ENCODE peak calls at places on chromosomes 3 and 15, in four cellular contexts. C is WTC11, J is GM12878, O is HepG2. A is an unnamed sample.

GRCh38 chr15:67072442-67072841 is 7.0 kb downstream of the SMAD3 start:
- DNase-seq in J (no peak), C (no peak), O (no peak), A (no peak)

GRCh38 chr15:94075349-94075748 is 156.0 kb upstream of the MCTP2 start:
- DNase-seq in J (no peak), C (no peak), O (no peak), A (no peak)

GRCh38 chr3:59247402-59247841 is 197.6 kb upstream of the CFAP20DC start:
- DNase-seq in O (no peak), J (peak), C (no peak), A (no peak)

GRCh38 chr3:179229177-179229576 is 21.7 kb downstream of the KCNMB3 start:
- DNase-seq in O (no peak), C (no peak), J (no peak), A (no peak)

GRCh38 chr3:29195055-29195454 is 85.8 kb upstream of the RBMS3 start:
- DNase-seq in O (no peak), J (no peak), C (no peak), A (no peak)

GRCh38 chr3:4765212-4765611 is 214.0 kb upstream of the BHLHE40 start:
- DNase-seq in C (no peak), J (no peak), O (no peak), A (no peak)

GRCh38 chr15:56124391-56124790 is 119.3 kb downstream of the RFX7 start:
- DNase-seq in O (no peak), J (no peak), C (no peak), A (no peak)

GRCh38 chr3:56061227-56061626 is 407.0 kb downstream of the ERC2 start:
- DNase-seq in C (no peak), J (no peak), O (no peak), A (no peak)

GRCh38 chr3:62662680-62663079 is 212.5 kb downstream of the CADPS start:
- DNase-seq in O (no peak), C (no peak), J (no peak), A (no peak)

GRCh38 chr3:8875831-8876230 is 87.4 kb downstream of the RAD18 start:
- DNase-seq in C (no peak), J (no peak), O (no peak), A (no peak)

GRCh38 chr3:141414141-141414689 is 45.9 kb downstream of the ZBTB38 start:
- DNase-seq in O (no peak), J (no peak), C (no peak), A (no peak)

GRCh38 chr15:42590619-42591237 is 15.3 kb downstream of the STARD9 start:
- DNase-seq in J (no peak), O (peak), C (no peak), A (no peak)

GRCh38 chr15:36994809-36995208 is 105.5 kb downstream of the MEIS2 start:
- DNase-seq in J (no peak), O (no peak), C (no peak), A (no peak)

GRCh38 chr15:77060560-77060959 is 10.3 kb downstream of the TSPAN3 start:
- DNase-seq in C (no peak), O (no peak), J (no peak), A (no peak)

GRCh38 chr15:88256261-88257230 is at the start of gene NTRK3:
- DNase-seq in J (no peak), C (peak), O (no peak), A (no peak)

GRCh38 chr3:43286886-43287301 is 554 bp downstream of the SNRK start:
- DNase-seq in J (no peak), O (no peak), C (no peak), A (peak)

GRCh38 chr3:149443545-149443912 is 31.0 kb upstream of the TM4SF4 start:
- DNase-seq in C (no peak), O (no peak), J (no peak), A (no peak)

GRCh38 chr3:124352143-124352528 is 360.2 kb upstream of the ROPN1 start:
- DNase-seq in C (no peak), O (no peak), J (no peak), A (no peak)

GRCh38 chr3:29711255-29711771 is 430.4 kb downstream of the RBMS3 start:
- DNase-seq in C (no peak), J (no peak), O (no peak), A (no peak)

GRCh38 chr15:29517829-29518228 is 248.2 kb upstream of the NSMCE3 start:
- DNase-seq in J (no peak), O (no peak), C (no peak), A (no peak)

GRCh38 chr3:40148827-40149226 is 160.7 kb upstream of the EIF1B start:
- DNase-seq in O (no peak), C (no peak), J (no peak), A (no peak)

GRCh38 chr3:155407971-155408370 is 114.5 kb upstream of the STRIT1 start:
- DNase-seq in C (no peak), O (no peak), J (no peak), A (no peak)

GRCh38 chr3:17158941-17159682 is 274.4 kb downstream of the PLCL2 start:
- DNase-seq in C (no peak), J (no peak), O (no peak), A (no peak)

GRCh38 chr3:127637971-127638370 is 9.0 kb downstream of the PODXL2 start:
- DNase-seq in J (no peak), O (no peak), C (no peak), A (no peak)

GRCh38 chr3:180973543-180973942 is 16.0 kb downstream of the DNAJC19 start:
- DNase-seq in C (no peak), O (no peak), J (no peak), A (no peak)

GRCh38 chr3:126541628-126542339 is 16.9 kb downstream of the C3orf22 start:
- DNase-seq in C (peak), O (no peak), J (no peak), A (no peak)

GRCh38 chr3:13878711-13879101 is 1.2 kb downstream of the WNT7A start:
- DNase-seq in C (peak), J (no peak), O (no peak), A (no peak)

GRCh38 chr3:129936757-129937156 is 37.8 kb upstream of the TRH start:
- DNase-seq in O (peak), C (no peak), J (no peak), A (peak)

GRCh38 chr3:17535173-17535730 is 207.2 kb downstream of the TBC1D5 start:
- DNase-seq in C (no peak), J (no peak), O (no peak), A (no peak)

GRCh38 chr3:23183731-23184130 is 19.4 kb upstream of the UBE2E2 start:
- DNase-seq in O (peak), C (peak), J (no peak), A (peak)

GRCh38 chr3:114608293-114608692 is 314.5 kb downstream of the TIGIT start:
- DNase-seq in C (no peak), J (no peak), O (no peak), A (no peak)

GRCh38 chr3:15409239-15409638 is 18.1 kb downstream of the METTL6 start:
- DNase-seq in O (no peak), J (no peak), C (no peak), A (no peak)

GRCh38 chr15:100468265-100468664 is 60.5 kb downstream of the CERS3 start:
- DNase-seq in O (no peak), C (no peak), J (no peak), A (no peak)
- TF ChIP-seq NR2C2 in O (no peak), C (no peak), J (no peak), A (no peak)

GRCh38 chr15:72796515-72797337 is 13.2 kb upstream of the ADPGK start:
- DNase-seq in C (peak), O (no peak), J (no peak), A (peak)
- TF ChIP-seq NR2C2 in C (no peak), O (peak), J (no peak), A (no peak)

GRCh38 chr3:72679540-72680198 is 168.6 kb downstream of the SHQ1 start:
- DNase-seq in O (no peak), J (no peak), C (no peak), A (no peak)

GRCh38 chr3:72673011-72673771 is 175.1 kb downstream of the SHQ1 start:
- DNase-seq in J (no peak), O (no peak), C (no peak), A (no peak)

GRCh38 chr3:72678892-72679291 is 169.4 kb downstream of the SHQ1 start:
- DNase-seq in O (no peak), J (peak), C (no peak), A (no peak)

GRCh38 chr3:72678380-72678779 is 169.9 kb downstream of the SHQ1 start:
- DNase-seq in C (no peak), O (no peak), J (no peak), A (no peak)

DNA sequence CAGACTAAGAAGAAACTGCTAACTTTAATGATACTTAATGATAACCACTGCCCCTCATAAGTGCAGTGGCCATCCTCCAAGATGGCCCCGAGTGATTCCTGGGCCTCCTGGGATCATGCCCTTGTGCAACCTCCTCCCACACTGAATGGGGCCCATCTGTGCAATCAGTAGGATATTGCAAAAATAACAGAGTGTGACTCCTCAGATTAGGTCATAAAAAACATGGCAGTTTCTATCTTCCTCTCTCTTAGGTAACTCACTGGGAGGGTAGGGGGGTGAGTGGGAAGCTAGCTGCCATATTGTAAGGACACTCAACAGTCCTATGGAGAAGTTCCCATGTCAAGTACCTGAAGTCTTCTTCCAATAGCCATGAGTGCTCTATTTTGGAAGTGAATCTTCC is 173.0 kb downstream of the SHQ1 start:
- DNase-seq in J (no peak), C (no peak), O (no peak), A (no peak)
- TF ChIP-seq NR2C2 in J (no peak), C (no peak), O (no peak), A (no peak)

GRCh38 chr3:53483821-53484220 is 10.6 kb upstream of the CACNA1D start:
- DNase-seq in C (no peak), J (no peak), O (no peak), A (no peak)

GRCh38 chr3:53486961-53487654 is 7.3 kb upstream of the CACNA1D start:
- DNase-seq in C (no peak), O (no peak), J (no peak), A (no peak)

GRCh38 chr3:53484979-53485378 is 9.4 kb upstream of the CACNA1D start:
- DNase-seq in O (no peak), J (no peak), C (no peak), A (no peak)

GRCh38 chr3:53482227-53482626 is 12.2 kb upstream of the CACNA1D start:
- DNase-seq in O (no peak), J (no peak), C (no peak), A (no peak)

DNA sequence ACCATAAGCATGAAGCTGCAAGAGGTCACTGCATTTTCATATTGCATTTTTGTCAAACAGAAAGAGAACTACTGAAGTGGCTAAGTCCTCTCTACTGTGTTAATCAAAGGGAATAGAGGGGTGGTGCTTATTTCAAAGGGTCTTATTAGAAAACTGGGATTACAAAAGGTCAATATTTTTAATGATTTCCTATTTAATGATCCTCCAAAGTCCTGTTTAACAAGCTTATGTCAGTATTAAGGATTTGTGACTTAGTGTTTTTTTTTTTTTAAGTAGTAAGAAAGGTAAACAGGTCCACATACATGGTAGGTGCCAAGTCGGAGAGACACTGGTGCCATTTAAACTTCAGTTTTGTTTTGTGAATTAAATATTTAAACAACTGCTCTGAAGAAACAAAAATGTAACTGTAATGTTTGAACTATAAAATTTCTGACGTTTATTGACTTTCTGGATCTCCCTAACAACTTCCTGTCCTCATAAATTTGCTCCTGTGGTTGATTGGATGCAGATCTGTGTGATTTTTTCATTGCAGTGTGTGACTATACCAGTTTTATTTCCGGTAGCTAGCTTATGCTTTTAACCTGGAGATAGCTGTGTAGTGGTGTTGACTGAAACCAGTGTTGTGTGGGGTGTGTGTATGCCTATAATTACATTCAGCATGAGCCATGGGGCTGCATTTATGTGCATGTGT is 8.6 kb upstream of the CACNA1D start:
- DNase-seq in J (no peak), C (no peak), O (no peak), A (no peak)
- TF ChIP-seq NR2C2 in J (no peak), C (no peak), O (no peak), A (no peak)

DNA sequence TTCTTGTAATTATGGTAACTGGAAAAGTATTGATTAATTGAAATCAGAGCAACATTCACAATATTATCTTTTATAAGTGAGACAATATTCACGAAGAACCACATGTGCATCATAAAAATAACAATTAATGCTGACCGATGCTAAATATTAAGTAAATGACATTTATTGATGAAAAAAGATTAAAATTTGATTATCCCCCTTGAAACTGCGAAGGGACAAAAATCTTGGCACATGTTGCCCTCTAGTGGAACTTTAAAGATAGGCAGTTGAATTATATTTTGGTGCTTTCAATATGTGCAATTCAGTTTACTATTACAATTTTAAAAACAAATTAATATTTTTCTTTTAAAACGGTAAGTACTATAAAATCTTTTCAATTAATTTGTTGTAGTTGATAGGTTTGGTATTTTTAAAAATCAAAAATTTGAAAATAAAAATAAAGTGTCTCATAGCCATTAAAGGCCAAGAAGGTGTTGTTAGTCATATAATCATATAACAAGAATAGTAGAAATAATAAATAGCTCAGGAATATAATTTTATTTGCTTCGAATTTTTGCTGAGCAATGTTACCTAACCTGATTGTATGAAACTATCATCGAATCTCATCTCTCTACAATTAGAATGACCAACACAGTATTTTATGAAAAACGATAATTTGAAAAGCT is 270.2 kb downstream of the ROBO1 start:
- DNase-seq in O (no peak), C (no peak), J (no peak), A (peak)
- TF ChIP-seq NR2C2 in O (no peak), C (no peak), J (no peak), A (no peak)

GRCh38 chr3:73601031-73601430 is 23.7 kb downstream of the PDZRN3 start:
- DNase-seq in O (no peak), C (no peak), J (no peak), A (no peak)

GRCh38 chr3:73602171-73602570 is 22.6 kb downstream of the PDZRN3 start:
- DNase-seq in O (no peak), C (no peak), J (no peak), A (no peak)

GRCh38 chr3:73599605-73600004 is 25.1 kb downstream of the PDZRN3 start:
- DNase-seq in J (no peak), O (no peak), C (no peak), A (no peak)

GRCh38 chr3:73600293-73600938 is 24.3 kb downstream of the PDZRN3 start:
- DNase-seq in J (no peak), O (no peak), C (no peak), A (no peak)

GRCh38 chr3:73601476-73601875 is 23.3 kb downstream of the PDZRN3 start:
- DNase-seq in O (no peak), J (no peak), C (no peak), A (no peak)
- TF ChIP-seq NR2C2 in O (no peak), J (no peak), C (no peak), A (no peak)

DNA sequence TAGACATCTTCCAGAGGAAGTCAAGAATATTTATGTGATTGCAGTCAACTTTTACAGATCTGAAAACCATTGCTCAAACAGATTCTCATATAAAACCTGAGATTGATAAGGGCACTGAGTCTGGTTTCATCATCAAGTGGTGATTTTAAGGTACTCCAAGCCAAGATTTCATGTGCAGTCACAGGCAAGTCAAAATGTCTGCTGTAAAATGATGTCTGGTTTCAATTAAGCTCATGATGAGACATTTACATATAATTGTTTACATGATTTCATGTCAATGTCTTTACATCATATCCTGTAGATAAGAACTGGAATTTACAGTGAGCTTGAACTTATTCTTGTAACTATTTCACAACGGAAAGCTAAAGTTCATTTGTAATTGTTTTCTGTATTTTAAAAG is 1215.5 kb downstream of the ROBO2 start:
- DNase-seq in C (no peak), O (no peak), J (no peak), A (no peak)
- TF ChIP-seq NR2C2 in C (no peak), O (no peak), J (no peak), A (no peak)

DNA sequence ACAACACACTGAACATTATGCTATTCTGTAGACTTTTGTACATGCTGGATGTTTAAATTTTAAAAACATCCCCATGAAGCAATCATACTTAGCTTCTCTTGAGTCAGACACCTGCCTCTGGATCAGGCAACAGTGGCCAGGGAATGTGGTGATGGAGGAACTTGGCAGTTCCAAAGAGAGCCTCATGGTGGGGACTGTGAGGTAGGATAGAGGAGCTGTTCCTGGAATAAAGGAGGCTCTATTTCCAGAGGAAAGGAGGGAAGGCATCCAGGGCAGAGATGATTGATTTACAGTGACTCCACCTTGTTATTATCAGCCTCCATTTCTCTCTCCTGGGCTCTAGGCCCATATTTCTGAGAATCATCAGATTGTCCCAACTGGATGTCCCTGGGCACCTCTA is 35.0 kb upstream of the ABHD17C start:
- DNase-seq in C (peak), O (peak), J (no peak), A (no peak)
- TF ChIP-seq NR2C2 in C (no peak), O (no peak), J (no peak), A (no peak)

GRCh38 chr15:98903377-98904018 is 104.1 kb downstream of the PGPEP1L start:
- DNase-seq in J (no peak), O (no peak), C (no peak), A (no peak)
- TF ChIP-seq NR2C2 in J (no peak), O (no peak), C (no peak), A (no peak)

GRCh38 chr3:72100626-72101187 is 315.8 kb upstream of the PROK2 start:
- DNase-seq in C (peak), J (peak), O (no peak), A (peak)
- TF ChIP-seq NR2C2 in C (no peak), J (no peak), O (no peak), A (no peak)

A was measured in K562.